ENCODE peak calls at places on chromosomes 11 and 22, in seven cellular contexts. One of them, this sample, is unnamed. For H3K27me3 and H3K36me3, the result is how much of the 10 kb centered on the place peaks cover.

GRCh38 chr22:42841444-42841843 is 15.6 kb downstream of the ARFGAP3 start:
- DNase-seq in CD8-positive, alpha-beta memory T cell: no peak
- DNase-seq in ovary: no peak
- DNase-seq in PC-9: no peak
- DNase-seq in SJSA1: peak
- DNase-seq in CD4-positive, CD25-positive, alpha-beta regulatory T cell: no peak
- DNase-seq in effector memory CD4-positive, alpha-beta T cell: no peak
- DNase-seq in this sample: no peak

GRCh38 chr11:21411114-21411513 is 741.7 kb downstream of the NELL1 start:
- DNase-seq in CD8-positive, alpha-beta memory T cell: no peak
- DNase-seq in PC-9: no peak
- DNase-seq in SJSA1: no peak
- DNase-seq in ovary: no peak
- DNase-seq in CD4-positive, CD25-positive, alpha-beta regulatory T cell: no peak
- DNase-seq in effector memory CD4-positive, alpha-beta T cell: no peak
- DNase-seq in this sample: no peak

GRCh38 chr11:11810764-11811726 is 30.7 kb upstream of the USP47 start:
- DNase-seq in SJSA1: no peak
- DNase-seq in effector memory CD4-positive, alpha-beta T cell: no peak
- DNase-seq in CD4-positive, CD25-positive, alpha-beta regulatory T cell: no peak
- DNase-seq in ovary: no peak
- DNase-seq in CD8-positive, alpha-beta memory T cell: no peak
- DNase-seq in PC-9: no peak
- DNase-seq in this sample: no peak

GRCh38 chr22:45934659-45935341 is 42.2 kb downstream of the WNT7B start:
- DNase-seq in SJSA1: peak
- DNase-seq in effector memory CD4-positive, alpha-beta T cell: no peak
- DNase-seq in CD4-positive, CD25-positive, alpha-beta regulatory T cell: no peak
- DNase-seq in PC-9: peak
- DNase-seq in ovary: no peak
- DNase-seq in CD8-positive, alpha-beta memory T cell: no peak
- DNase-seq in this sample: no peak

GRCh38 chr22:17159504-17159951 is 451 bp upstream of the HDHD5 start:
- DNase-seq in SJSA1: no peak
- DNase-seq in PC-9: peak
- DNase-seq in ovary: peak
- DNase-seq in CD8-positive, alpha-beta memory T cell: no peak
- DNase-seq in CD4-positive, CD25-positive, alpha-beta regulatory T cell: peak
- DNase-seq in effector memory CD4-positive, alpha-beta T cell: no peak
- DNase-seq in this sample: peak

GRCh38 chr11:103805688-103806009 is 230.8 kb upstream of the DDI1 start:
- DNase-seq in effector memory CD4-positive, alpha-beta T cell: no peak
- DNase-seq in PC-9: no peak
- DNase-seq in CD4-positive, CD25-positive, alpha-beta regulatory T cell: no peak
- DNase-seq in SJSA1: no peak
- DNase-seq in CD8-positive, alpha-beta memory T cell: no peak
- DNase-seq in ovary: no peak
- DNase-seq in this sample: no peak

GRCh38 chr22:18000441-18001039 is 23.8 kb downstream of the MICAL3 start:
- DNase-seq in CD4-positive, CD25-positive, alpha-beta regulatory T cell: peak
- DNase-seq in PC-9: peak
- DNase-seq in ovary: peak
- DNase-seq in SJSA1: no peak
- DNase-seq in effector memory CD4-positive, alpha-beta T cell: peak
- DNase-seq in CD8-positive, alpha-beta memory T cell: peak
- DNase-seq in this sample: no peak

GRCh38 chr11:75571625-75572024 is 9.6 kb downstream of the SERPINH1 start:
- DNase-seq in effector memory CD4-positive, alpha-beta T cell: no peak
- DNase-seq in CD4-positive, CD25-positive, alpha-beta regulatory T cell: no peak
- DNase-seq in SJSA1: no peak
- DNase-seq in CD8-positive, alpha-beta memory T cell: no peak
- DNase-seq in PC-9: no peak
- DNase-seq in ovary: no peak
- DNase-seq in this sample: no peak

GRCh38 chr11:70630816-70631623 is 232.7 kb downstream of the CTTN start:
- DNase-seq in CD4-positive, CD25-positive, alpha-beta regulatory T cell: no peak
- DNase-seq in CD8-positive, alpha-beta memory T cell: no peak
- DNase-seq in PC-9: no peak
- DNase-seq in SJSA1: no peak
- DNase-seq in effector memory CD4-positive, alpha-beta T cell: no peak
- DNase-seq in ovary: no peak
- DNase-seq in this sample: no peak

GRCh38 chr11:81966340-81966739 is 767.3 kb downstream of the FAM181B start:
- DNase-seq in CD4-positive, CD25-positive, alpha-beta regulatory T cell: no peak
- DNase-seq in ovary: no peak
- DNase-seq in SJSA1: no peak
- DNase-seq in PC-9: no peak
- DNase-seq in effector memory CD4-positive, alpha-beta T cell: no peak
- DNase-seq in CD8-positive, alpha-beta memory T cell: no peak
- DNase-seq in this sample: no peak

GRCh38 chr22:42310301-42310981 is 40.0 kb upstream of the TCF20 start:
- DNase-seq in CD8-positive, alpha-beta memory T cell: no peak
- DNase-seq in PC-9: no peak
- DNase-seq in SJSA1: no peak
- DNase-seq in CD4-positive, CD25-positive, alpha-beta regulatory T cell: no peak
- DNase-seq in ovary: no peak
- DNase-seq in effector memory CD4-positive, alpha-beta T cell: no peak
- DNase-seq in this sample: no peak

GRCh38 chr11:112345708-112346107 is 85.0 kb upstream of the PLET1 start:
- DNase-seq in PC-9: no peak
- DNase-seq in effector memory CD4-positive, alpha-beta T cell: no peak
- DNase-seq in CD4-positive, CD25-positive, alpha-beta regulatory T cell: no peak
- DNase-seq in CD8-positive, alpha-beta memory T cell: no peak
- DNase-seq in ovary: no peak
- DNase-seq in SJSA1: no peak
- DNase-seq in this sample: no peak

GRCh38 chr11:75033916-75034315 is 45.2 kb downstream of the NEU3 start:
- DNase-seq in ovary: no peak
- DNase-seq in CD8-positive, alpha-beta memory T cell: no peak
- DNase-seq in PC-9: no peak
- DNase-seq in effector memory CD4-positive, alpha-beta T cell: no peak
- DNase-seq in CD4-positive, CD25-positive, alpha-beta regulatory T cell: no peak
- DNase-seq in SJSA1: no peak
- DNase-seq in this sample: no peak

GRCh38 chr11:100810666-100811065 is 123.6 kb downstream of the ARHGAP42 start:
- DNase-seq in CD8-positive, alpha-beta memory T cell: no peak
- DNase-seq in CD4-positive, CD25-positive, alpha-beta regulatory T cell: no peak
- DNase-seq in effector memory CD4-positive, alpha-beta T cell: no peak
- DNase-seq in SJSA1: no peak
- DNase-seq in PC-9: no peak
- DNase-seq in ovary: no peak
- DNase-seq in this sample: no peak

GRCh38 chr11:103662880-103663279 is 373.6 kb upstream of the DDI1 start:
- DNase-seq in SJSA1: no peak
- DNase-seq in effector memory CD4-positive, alpha-beta T cell: no peak
- DNase-seq in CD4-positive, CD25-positive, alpha-beta regulatory T cell: no peak
- DNase-seq in CD8-positive, alpha-beta memory T cell: no peak
- DNase-seq in PC-9: no peak
- DNase-seq in ovary: no peak
- DNase-seq in this sample: no peak

GRCh38 chr11:73053964-73054363 is 88.2 kb downstream of the FCHSD2 start:
- DNase-seq in CD8-positive, alpha-beta memory T cell: no peak
- DNase-seq in ovary: no peak
- DNase-seq in effector memory CD4-positive, alpha-beta T cell: no peak
- DNase-seq in SJSA1: no peak
- DNase-seq in CD4-positive, CD25-positive, alpha-beta regulatory T cell: no peak
- DNase-seq in PC-9: no peak
- DNase-seq in this sample: no peak

GRCh38 chr11:7967826-7968225 is 2.6 kb upstream of the NLRP10 start:
- DNase-seq in ovary: no peak
- DNase-seq in effector memory CD4-positive, alpha-beta T cell: no peak
- DNase-seq in CD8-positive, alpha-beta memory T cell: no peak
- DNase-seq in PC-9: no peak
- DNase-seq in CD4-positive, CD25-positive, alpha-beta regulatory T cell: no peak
- DNase-seq in SJSA1: no peak
- DNase-seq in this sample: no peak

GRCh38 chr11:120645639-120646038 is 134.1 kb downstream of the GRIK4 start:
- DNase-seq in effector memory CD4-positive, alpha-beta T cell: no peak
- DNase-seq in SJSA1: no peak
- DNase-seq in CD4-positive, CD25-positive, alpha-beta regulatory T cell: no peak
- DNase-seq in PC-9: no peak
- DNase-seq in ovary: no peak
- DNase-seq in CD8-positive, alpha-beta memory T cell: no peak
- DNase-seq in this sample: no peak

GRCh38 chr11:117037279-117037951 is 60.8 kb downstream of the SIK3 start:
- DNase-seq in CD8-positive, alpha-beta memory T cell: no peak
- DNase-seq in CD4-positive, CD25-positive, alpha-beta regulatory T cell: no peak
- DNase-seq in ovary: no peak
- DNase-seq in PC-9: no peak
- DNase-seq in SJSA1: no peak
- DNase-seq in effector memory CD4-positive, alpha-beta T cell: no peak
- DNase-seq in this sample: no peak

GRCh38 chr22:42174062-42174461 is 43.5 kb upstream of the CYP2D6 start:
- DNase-seq in SJSA1: no peak
- DNase-seq in CD8-positive, alpha-beta memory T cell: no peak
- DNase-seq in effector memory CD4-positive, alpha-beta T cell: no peak
- DNase-seq in ovary: no peak
- DNase-seq in PC-9: no peak
- DNase-seq in CD4-positive, CD25-positive, alpha-beta regulatory T cell: peak
- DNase-seq in this sample: no peak

GRCh38 chr11:68845351-68846002 is 3.8 kb upstream of the CPT1A start:
- DNase-seq in PC-9: no peak
- DNase-seq in ovary: no peak
- DNase-seq in effector memory CD4-positive, alpha-beta T cell: no peak
- DNase-seq in CD8-positive, alpha-beta memory T cell: no peak
- DNase-seq in CD4-positive, CD25-positive, alpha-beta regulatory T cell: no peak
- DNase-seq in SJSA1: no peak
- DNase-seq in this sample: no peak

GRCh38 chr11:68844376-68844775 is 2.7 kb upstream of the CPT1A start:
- DNase-seq in PC-9: no peak
- DNase-seq in SJSA1: no peak
- DNase-seq in ovary: no peak
- DNase-seq in CD8-positive, alpha-beta memory T cell: no peak
- DNase-seq in effector memory CD4-positive, alpha-beta T cell: no peak
- DNase-seq in CD4-positive, CD25-positive, alpha-beta regulatory T cell: no peak
- DNase-seq in this sample: no peak

GRCh38 chr11:68843703-68844312 is 2.1 kb upstream of the CPT1A start:
- DNase-seq in CD4-positive, CD25-positive, alpha-beta regulatory T cell: peak
- DNase-seq in SJSA1: no peak
- DNase-seq in effector memory CD4-positive, alpha-beta T cell: peak
- DNase-seq in PC-9: peak
- DNase-seq in CD8-positive, alpha-beta memory T cell: peak
- DNase-seq in ovary: peak
- DNase-seq in this sample: peak

GRCh38 chr11:68843052-68843561 is 1.4 kb upstream of the CPT1A start:
- DNase-seq in ovary: peak
- DNase-seq in SJSA1: no peak
- DNase-seq in effector memory CD4-positive, alpha-beta T cell: peak
- DNase-seq in PC-9: peak
- DNase-seq in CD4-positive, CD25-positive, alpha-beta regulatory T cell: peak
- DNase-seq in CD8-positive, alpha-beta memory T cell: peak
- DNase-seq in this sample: peak

DNA sequence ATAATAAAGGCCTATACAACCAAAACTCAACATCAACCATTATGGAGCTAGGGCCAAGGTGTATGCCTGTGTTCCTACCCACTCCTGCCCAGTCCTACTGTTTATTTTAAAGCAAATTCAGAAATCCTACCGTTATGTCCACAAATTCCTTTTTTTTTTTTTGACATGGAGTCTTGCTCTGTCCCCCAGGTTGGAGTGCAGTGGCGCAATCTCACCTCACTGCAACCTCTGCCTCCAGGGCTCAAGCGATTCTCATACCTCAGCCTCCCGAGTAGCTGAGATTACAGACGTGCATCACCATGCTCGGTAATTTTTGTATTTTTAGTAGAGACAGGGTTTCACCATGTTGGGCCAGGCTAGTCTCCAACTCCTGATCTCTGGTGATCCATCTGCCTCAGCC is 3.1 kb upstream of the CPT1A start:
- DNase-seq in CD8-positive, alpha-beta memory T cell: no peak
- DNase-seq in ovary: no peak
- DNase-seq in PC-9: no peak
- DNase-seq in CD4-positive, CD25-positive, alpha-beta regulatory T cell: no peak
- DNase-seq in effector memory CD4-positive, alpha-beta T cell: no peak
- DNase-seq in SJSA1: no peak
- DNase-seq in this sample: no peak
- H3K27me3 ChIP-seq in CD8-positive, alpha-beta memory T cell: under half
- H3K27me3 ChIP-seq in ovary: under half
- H3K27me3 ChIP-seq in PC-9: under half
- H3K27me3 ChIP-seq in CD4-positive, CD25-positive, alpha-beta regulatory T cell: under half
- H3K27me3 ChIP-seq in effector memory CD4-positive, alpha-beta T cell: under half
- H3K27me3 ChIP-seq in SJSA1: under half
- H3K27me3 ChIP-seq in this sample: under half

GRCh38 chr11:62646825-62647608 is 604 bp upstream of the GANAB start:
- DNase-seq in CD8-positive, alpha-beta memory T cell: no peak
- DNase-seq in SJSA1: no peak
- DNase-seq in PC-9: no peak
- DNase-seq in effector memory CD4-positive, alpha-beta T cell: no peak
- DNase-seq in ovary: no peak
- DNase-seq in CD4-positive, CD25-positive, alpha-beta regulatory T cell: no peak
- DNase-seq in this sample: no peak

GRCh38 chr11:62648967-62649364 is 2.6 kb upstream of the GANAB start:
- DNase-seq in CD8-positive, alpha-beta memory T cell: no peak
- DNase-seq in CD4-positive, CD25-positive, alpha-beta regulatory T cell: no peak
- DNase-seq in PC-9: no peak
- DNase-seq in SJSA1: no peak
- DNase-seq in ovary: no peak
- DNase-seq in effector memory CD4-positive, alpha-beta T cell: no peak
- DNase-seq in this sample: no peak

GRCh38 chr11:62647609-62648005 is 1.2 kb upstream of the GANAB start:
- DNase-seq in SJSA1: no peak
- DNase-seq in PC-9: no peak
- DNase-seq in ovary: no peak
- DNase-seq in CD4-positive, CD25-positive, alpha-beta regulatory T cell: no peak
- DNase-seq in CD8-positive, alpha-beta memory T cell: no peak
- DNase-seq in effector memory CD4-positive, alpha-beta T cell: no peak
- DNase-seq in this sample: no peak

GRCh38 chr11:62648185-62648966 is 2.0 kb upstream of the GANAB start:
- DNase-seq in SJSA1: no peak
- DNase-seq in PC-9: no peak
- DNase-seq in CD4-positive, CD25-positive, alpha-beta regulatory T cell: no peak
- DNase-seq in effector memory CD4-positive, alpha-beta T cell: no peak
- DNase-seq in ovary: no peak
- DNase-seq in CD8-positive, alpha-beta memory T cell: no peak
- DNase-seq in this sample: no peak

GRCh38 chr11:62649486-62649885 is 3.1 kb upstream of the GANAB start:
- DNase-seq in PC-9: no peak
- DNase-seq in CD8-positive, alpha-beta memory T cell: no peak
- DNase-seq in ovary: no peak
- DNase-seq in CD4-positive, CD25-positive, alpha-beta regulatory T cell: no peak
- DNase-seq in effector memory CD4-positive, alpha-beta T cell: no peak
- DNase-seq in SJSA1: no peak
- DNase-seq in this sample: no peak
- H3K36me3 ChIP-seq in PC-9: under half
- H3K36me3 ChIP-seq in CD8-positive, alpha-beta memory T cell: under half
- H3K36me3 ChIP-seq in ovary: under half
- H3K36me3 ChIP-seq in CD4-positive, CD25-positive, alpha-beta regulatory T cell: under half
- H3K36me3 ChIP-seq in effector memory CD4-positive, alpha-beta T cell: under half
- H3K36me3 ChIP-seq in SJSA1: half or more
- H3K36me3 ChIP-seq in this sample: under half

GRCh38 chr11:79025622-79026021 is 415.2 kb downstream of the TENM4 start:
- DNase-seq in CD4-positive, CD25-positive, alpha-beta regulatory T cell: no peak
- DNase-seq in CD8-positive, alpha-beta memory T cell: no peak
- DNase-seq in PC-9: no peak
- DNase-seq in effector memory CD4-positive, alpha-beta T cell: no peak
- DNase-seq in ovary: no peak
- DNase-seq in SJSA1: no peak
- DNase-seq in this sample: no peak
- H3K27me3 ChIP-seq in CD4-positive, CD25-positive, alpha-beta regulatory T cell: under half
- H3K27me3 ChIP-seq in CD8-positive, alpha-beta memory T cell: under half
- H3K27me3 ChIP-seq in PC-9: half or more
- H3K27me3 ChIP-seq in effector memory CD4-positive, alpha-beta T cell: under half
- H3K27me3 ChIP-seq in ovary: under half
- H3K27me3 ChIP-seq in SJSA1: under half
- H3K27me3 ChIP-seq in this sample: under half

GRCh38 chr11:18366286-18366685 is 28.1 kb upstream of the LDHA start:
- DNase-seq in PC-9: no peak
- DNase-seq in SJSA1: no peak
- DNase-seq in ovary: no peak
- DNase-seq in effector memory CD4-positive, alpha-beta T cell: no peak
- DNase-seq in CD8-positive, alpha-beta memory T cell: no peak
- DNase-seq in CD4-positive, CD25-positive, alpha-beta regulatory T cell: no peak
- DNase-seq in this sample: no peak
- H3K36me3 ChIP-seq in PC-9: under half
- H3K36me3 ChIP-seq in SJSA1: half or more
- H3K36me3 ChIP-seq in ovary: under half
- H3K36me3 ChIP-seq in effector memory CD4-positive, alpha-beta T cell: under half
- H3K36me3 ChIP-seq in CD8-positive, alpha-beta memory T cell: under half
- H3K36me3 ChIP-seq in CD4-positive, CD25-positive, alpha-beta regulatory T cell: half or more
- H3K36me3 ChIP-seq in this sample: under half